ENCODE peak calls at places on chromosomes 13 and 19, in four cellular contexts. One of them, this sample, is unnamed.

GRCh38 chr13:93183302-93183701 is 43.3 kb upstream of the GPC6 start:
- DNase-seq in HCT116: no peak
- DNase-seq in adrenal gland: no peak
- DNase-seq in body of pancreas: no peak
- DNase-seq in this sample: no peak

GRCh38 chr19:5641171-5641570 is 18.3 kb downstream of the SAFB start:
- DNase-seq in HCT116: no peak
- DNase-seq in body of pancreas: no peak
- DNase-seq in adrenal gland: no peak
- DNase-seq in this sample: no peak

GRCh38 chr13:47835470-47836228 is 165.4 kb downstream of the SUCLA2 start:
- DNase-seq in body of pancreas: no peak
- DNase-seq in adrenal gland: no peak
- DNase-seq in HCT116: no peak
- DNase-seq in this sample: no peak

GRCh38 chr19:44587863-44588752 is 25.3 kb upstream of the IGSF23 start:
- DNase-seq in body of pancreas: no peak
- DNase-seq in adrenal gland: no peak
- DNase-seq in HCT116: peak; percentile 78
- DNase-seq in this sample: no peak

GRCh38 chr13:51944428-51944827 is 66.8 kb downstream of the ATP7B start:
- DNase-seq in HCT116: no peak
- DNase-seq in body of pancreas: no peak
- DNase-seq in adrenal gland: no peak
- DNase-seq in this sample: no peak

GRCh38 chr13:37429976-37430375 is 168.6 kb downstream of the POSTN start:
- DNase-seq in body of pancreas: no peak
- DNase-seq in adrenal gland: no peak
- DNase-seq in HCT116: no peak
- DNase-seq in this sample: no peak

GRCh38 chr13:36148436-36148835 is 17.3 kb upstream of the DCLK1 start:
- DNase-seq in adrenal gland: no peak
- DNase-seq in body of pancreas: no peak
- DNase-seq in HCT116: no peak
- DNase-seq in this sample: no peak

GRCh38 chr13:53138369-53139036 is 109.9 kb downstream of the OLFM4 start:
- DNase-seq in body of pancreas: no peak
- DNase-seq in HCT116: no peak
- DNase-seq in adrenal gland: no peak
- DNase-seq in this sample: no peak

GRCh38 chr19:37932985-37933953 is 26.3 kb downstream of the SIPA1L3 start:
- DNase-seq in adrenal gland: no peak
- DNase-seq in body of pancreas: peak; percentile 37
- DNase-seq in HCT116: no peak
- DNase-seq in this sample: peak; percentile 60

GRCh38 chr13:53151692-53152421 is 123.2 kb downstream of the OLFM4 start:
- DNase-seq in adrenal gland: peak; percentile 28
- DNase-seq in HCT116: peak; percentile 15
- DNase-seq in body of pancreas: peak; percentile 55
- DNase-seq in this sample: peak; percentile 51

GRCh38 chr19:43941209-43941608 is 6.1 kb upstream of the ZNF45 start:
- DNase-seq in body of pancreas: no peak
- DNase-seq in adrenal gland: no peak
- DNase-seq in HCT116: no peak
- DNase-seq in this sample: no peak

GRCh38 chr19:46197314-46198070 is 32.0 kb upstream of the IGFL1 start:
- DNase-seq in adrenal gland: no peak
- DNase-seq in body of pancreas: no peak
- DNase-seq in HCT116: no peak
- DNase-seq in this sample: no peak

GRCh38 chr19:10517760-10518443 is 655 bp upstream of the S1PR5 start:
- DNase-seq in HCT116: no peak
- DNase-seq in body of pancreas: peak; percentile 38
- DNase-seq in adrenal gland: no peak
- DNase-seq in this sample: no peak

GRCh38 chr19:49758292-49758691 is 4.8 kb downstream of the TSKS start:
- DNase-seq in HCT116: no peak
- DNase-seq in adrenal gland: no peak
- DNase-seq in body of pancreas: no peak
- DNase-seq in this sample: no peak

GRCh38 chr13:105579821-105580707 is 955.4 kb downstream of the EFNB2 start:
- DNase-seq in HCT116: no peak
- DNase-seq in body of pancreas: no peak
- DNase-seq in adrenal gland: no peak
- DNase-seq in this sample: no peak

GRCh38 chr13:93847162-93847561 is 620.6 kb downstream of the GPC6 start:
- DNase-seq in body of pancreas: no peak
- DNase-seq in adrenal gland: no peak
- DNase-seq in HCT116: no peak
- DNase-seq in this sample: no peak

GRCh38 chr19:47435196-47435595 is 15.9 kb upstream of the MEIS3 start:
- DNase-seq in body of pancreas: no peak
- DNase-seq in adrenal gland: no peak
- DNase-seq in HCT116: no peak
- DNase-seq in this sample: no peak

GRCh38 chr13:95246292-95247082 is 54.8 kb downstream of the ABCC4 start:
- DNase-seq in adrenal gland: no peak
- DNase-seq in body of pancreas: no peak
- DNase-seq in HCT116: no peak
- DNase-seq in this sample: no peak

GRCh38 chr19:24033962-24034342 is 53.0 kb upstream of the ZNF254 start:
- DNase-seq in HCT116: no peak
- DNase-seq in body of pancreas: peak; percentile 57
- DNase-seq in adrenal gland: peak; percentile 45
- DNase-seq in this sample: peak; percentile 60

GRCh38 chr19:54837542-54837941 is 12.7 kb upstream of the KIR3DL2 start:
- DNase-seq in adrenal gland: no peak
- DNase-seq in HCT116: no peak
- DNase-seq in body of pancreas: no peak
- DNase-seq in this sample: no peak

GRCh38 chr19:46620716-46621115 is 4.2 kb downstream of the PTGIR start:
- DNase-seq in adrenal gland: no peak
- DNase-seq in HCT116: no peak
- DNase-seq in body of pancreas: no peak
- DNase-seq in this sample: no peak

GRCh38 chr19:14479985-14480694 is 5.0 kb upstream of the PTGER1 start:
- DNase-seq in body of pancreas: no peak
- DNase-seq in adrenal gland: peak; percentile 44
- DNase-seq in HCT116: no peak
- DNase-seq in this sample: peak; percentile 55

GRCh38 chr19:30069535-30070197 is 127.6 kb downstream of the URI1 start:
- DNase-seq in body of pancreas: no peak
- DNase-seq in adrenal gland: no peak
- DNase-seq in HCT116: no peak
- DNase-seq in this sample: peak; percentile 14

GRCh38 chr13:33958964-33959363 is 141.0 kb downstream of the RFC3 start:
- DNase-seq in HCT116: no peak
- DNase-seq in adrenal gland: no peak
- DNase-seq in body of pancreas: no peak
- DNase-seq in this sample: no peak

GRCh38 chr13:19606152-19606551 is 27.3 kb upstream of the MPHOSPH8 start:
- DNase-seq in body of pancreas: no peak
- DNase-seq in adrenal gland: no peak
- DNase-seq in HCT116: no peak
- DNase-seq in this sample: no peak

GRCh38 chr13:111324736-111325135 is 4.3 kb downstream of the TEX29 start:
- DNase-seq in adrenal gland: no peak
- DNase-seq in HCT116: no peak
- DNase-seq in body of pancreas: no peak
- DNase-seq in this sample: no peak

GRCh38 chr19:37329686-37330085 is 41.2 kb upstream of the ZNF527 start:
- DNase-seq in HCT116: no peak
- DNase-seq in adrenal gland: no peak
- DNase-seq in body of pancreas: no peak
- DNase-seq in this sample: no peak

GRCh38 chr13:85657942-85658341 is 141.3 kb downstream of the SLITRK6 start:
- DNase-seq in body of pancreas: no peak
- DNase-seq in adrenal gland: no peak
- DNase-seq in HCT116: no peak
- DNase-seq in this sample: no peak

GRCh38 chr19:4829001-4829712 is 2.4 kb downstream of the TICAM1 start:
- DNase-seq in adrenal gland: no peak
- DNase-seq in HCT116: no peak
- DNase-seq in body of pancreas: peak; percentile 57
- DNase-seq in this sample: peak; percentile 61

GRCh38 chr19:41324921-41325639 is 15.1 kb downstream of the CCDC97 start:
- DNase-seq in HCT116: no peak
- DNase-seq in body of pancreas: peak; percentile 62
- DNase-seq in adrenal gland: peak; percentile 78
- DNase-seq in this sample: no peak

GRCh38 chr13:77431449-77431848 is 104.1 kb upstream of the SCEL start:
- DNase-seq in body of pancreas: no peak
- DNase-seq in HCT116: no peak
- DNase-seq in adrenal gland: no peak
- DNase-seq in this sample: no peak

GRCh38 chr19:33193864-33194362 is at the start of gene LRP3:
- DNase-seq in body of pancreas: peak; percentile 55
- DNase-seq in adrenal gland: peak; percentile 64
- DNase-seq in HCT116: no peak
- DNase-seq in this sample: peak; percentile 52

GRCh38 chr13:45055902-45056648 is 64.2 kb upstream of the GTF2F2 start:
- DNase-seq in adrenal gland: no peak
- DNase-seq in HCT116: peak; percentile 42
- DNase-seq in body of pancreas: no peak
- DNase-seq in this sample: no peak

GRCh38 chr13:45051315-45051714 is 62.0 kb downstream of the GPALPP1 start:
- DNase-seq in adrenal gland: no peak
- DNase-seq in body of pancreas: no peak
- DNase-seq in HCT116: no peak
- DNase-seq in this sample: no peak

GRCh38 chr13:45060062-45060461 is 60.2 kb upstream of the GTF2F2 start:
- DNase-seq in adrenal gland: no peak
- DNase-seq in body of pancreas: no peak
- DNase-seq in HCT116: no peak
- DNase-seq in this sample: no peak

GRCh38 chr13:45049478-45049877 is 60.1 kb downstream of the GPALPP1 start:
- DNase-seq in adrenal gland: no peak
- DNase-seq in HCT116: no peak
- DNase-seq in body of pancreas: no peak
- DNase-seq in this sample: no peak

GRCh38 chr13:45055198-45055901 is 65.0 kb upstream of the GTF2F2 start:
- DNase-seq in HCT116: peak; percentile 70
- DNase-seq in adrenal gland: no peak
- DNase-seq in body of pancreas: no peak
- DNase-seq in this sample: no peak
- H3K27ac ChIP-seq in HCT116: peak overlapping the region; percentile 69
- H3K27ac ChIP-seq in adrenal gland: no peak overlapping the region
- H3K27ac ChIP-seq in body of pancreas: no peak overlapping the region
- H3K27ac ChIP-seq in this sample: peak overlapping the region; percentile 49

GRCh38 chr19:2427323-2428026 is at the start of gene TIMM13:
- DNase-seq in body of pancreas: peak; percentile 98
- DNase-seq in HCT116: peak; percentile 88
- DNase-seq in adrenal gland: peak; percentile 96
- DNase-seq in this sample: peak; percentile 97
- TF ChIP-seq POLR2A in body of pancreas: no peak
- TF ChIP-seq POLR2A in HCT116: no peak
- TF ChIP-seq POLR2A in adrenal gland: no peak
- TF ChIP-seq POLR2A in this sample: no peak

DNA sequence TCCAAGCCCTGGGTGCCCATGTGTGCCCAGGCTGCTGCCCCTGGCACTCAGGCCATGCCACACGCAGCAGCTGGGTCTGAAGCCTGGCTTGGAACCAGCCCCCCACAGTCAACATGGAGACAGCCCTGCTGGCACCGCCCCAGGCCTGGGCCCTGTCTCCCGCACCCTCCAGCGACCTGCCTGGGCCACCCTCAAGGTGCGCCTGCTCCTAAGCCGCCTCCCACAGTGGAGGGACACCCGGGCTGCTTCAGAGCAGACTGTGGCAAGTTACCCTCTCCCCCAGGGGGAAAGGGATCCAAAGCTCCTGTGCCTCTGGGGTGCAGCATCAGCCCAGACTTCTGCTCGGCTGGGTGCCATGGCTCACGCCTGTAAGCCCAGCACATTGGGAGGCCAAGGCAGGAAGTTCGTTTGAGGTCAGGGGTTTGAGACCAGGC is 15.8 kb downstream of the ELL start:
- DNase-seq in adrenal gland: no peak
- DNase-seq in HCT116: no peak
- DNase-seq in body of pancreas: no peak
- DNase-seq in this sample: no peak
- H3K4me1 ChIP-seq in adrenal gland: peaks cover 77% of the 10 kb centered on the region
- H3K4me1 ChIP-seq in HCT116: peaks cover 38% of the 10 kb centered on the region
- H3K4me1 ChIP-seq in body of pancreas: peaks cover 88% of the 10 kb centered on the region
- H3K4me1 ChIP-seq in this sample: peaks cover 94% of the 10 kb centered on the region

GRCh38 chr19:35642312-35642711 is 767 bp downstream of the ETV2 start:
- DNase-seq in adrenal gland: no peak
- DNase-seq in HCT116: no peak
- DNase-seq in body of pancreas: no peak
- DNase-seq in this sample: no peak
- H3K27ac ChIP-seq in adrenal gland: no peak overlapping the region
- H3K27ac ChIP-seq in HCT116: no peak overlapping the region
- H3K27ac ChIP-seq in body of pancreas: no peak overlapping the region
- H3K27ac ChIP-seq in this sample: no peak overlapping the region

GRCh38 chr19:6765738-6766356 is 1.4 kb downstream of the SH2D3A start:
- DNase-seq in body of pancreas: peak; percentile 98
- DNase-seq in adrenal gland: no peak
- DNase-seq in HCT116: peak; percentile 82
- DNase-seq in this sample: peak; percentile 97
- TF ChIP-seq POLR2A in body of pancreas: peak; percentile 71
- TF ChIP-seq POLR2A in adrenal gland: no peak
- TF ChIP-seq POLR2A in HCT116: no peak
- TF ChIP-seq POLR2A in this sample: peak; percentile 45

GRCh38 chr13:21326155-21327030 is 132.7 kb downstream of the ZDHHC20 start:
- DNase-seq in adrenal gland: peak; percentile 31
- DNase-seq in HCT116: no peak
- DNase-seq in body of pancreas: peak; percentile 28
- DNase-seq in this sample: peak; percentile 52
- H3K4me1 ChIP-seq in adrenal gland: no peaks in the 10 kb centered on the region
- H3K4me1 ChIP-seq in HCT116: no peaks in the 10 kb centered on the region
- H3K4me1 ChIP-seq in body of pancreas: no peaks in the 10 kb centered on the region
- H3K4me1 ChIP-seq in this sample: no peaks in the 10 kb centered on the region

DNA sequence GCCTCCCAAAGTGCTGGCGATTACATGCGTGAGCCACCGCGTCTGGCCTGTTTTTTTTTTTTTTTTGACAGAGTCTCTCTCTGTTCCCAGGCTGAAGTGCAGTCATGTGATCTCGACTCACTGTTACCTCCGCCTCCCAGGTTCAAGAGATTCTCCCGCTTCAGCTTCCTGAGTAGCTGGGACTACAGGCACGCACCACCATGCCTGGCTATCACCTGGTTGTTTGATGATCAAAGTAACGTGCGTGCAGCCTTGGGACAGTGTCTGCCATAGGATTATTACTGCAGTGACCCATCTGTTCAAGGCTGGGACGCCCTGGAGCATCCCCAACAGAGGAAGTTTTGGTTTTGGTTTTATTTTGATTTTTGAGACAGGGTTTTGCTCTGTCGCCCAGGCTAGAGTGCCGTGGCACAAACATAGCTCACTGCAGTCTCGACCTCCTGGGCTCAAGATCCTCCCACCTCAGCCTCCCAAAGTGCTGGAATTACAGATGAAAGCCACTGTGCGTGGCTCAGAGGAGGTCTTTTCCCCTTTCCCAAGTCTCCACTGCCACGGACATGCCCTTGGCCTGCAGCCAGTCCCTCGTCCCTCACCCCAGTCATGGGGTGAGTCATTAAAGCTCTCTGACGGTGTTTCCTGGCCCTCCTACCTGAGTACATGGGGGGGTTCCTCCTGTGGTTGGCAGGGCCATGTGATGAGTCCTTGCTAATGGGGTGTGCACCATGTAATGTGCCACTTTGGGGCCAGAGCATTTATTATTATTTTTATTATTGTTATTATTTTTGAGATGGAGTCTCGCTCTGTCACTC is 65.6 kb downstream of the IER2 start:
- DNase-seq in body of pancreas: no peak
- DNase-seq in adrenal gland: no peak
- DNase-seq in HCT116: no peak
- DNase-seq in this sample: no peak
- H3K27ac ChIP-seq in body of pancreas: no peak overlapping the region
- H3K27ac ChIP-seq in adrenal gland: no peak overlapping the region
- H3K27ac ChIP-seq in HCT116: no peak overlapping the region
- H3K27ac ChIP-seq in this sample: no peak overlapping the region

This sample was measured in stomach.